ENCODE peak calls at places on chromosomes 6 and 20, in four cellular contexts. I is stimulated activated CD4-positive, alpha-beta T cell treated with anti-CD3 and anti-CD28 coated beads, Interleukin-4, amount 100 ng/mL, for 24 hours; Y is A549; E is GM23248. J is an unnamed sample.

GRCh38 chr6:88538130-88538706 is 372.1 kb upstream of the CNR1 start:
- DNase-seq in E (peak), Y (no peak), I (no peak), J (no peak)

GRCh38 chr6:163806761-163807499 is 392.4 kb downstream of the QKI start:
- DNase-seq in E (peak), Y (no peak), I (no peak), J (peak)

GRCh38 chr20:22836211-22836610 is 198.9 kb upstream of the SSTR4 start:
- DNase-seq in Y (no peak), I (no peak), E (peak), J (no peak)

GRCh38 chr6:15769471-15770088 is 106.8 kb upstream of the DTNBP1 start:
- DNase-seq in I (no peak), Y (no peak), E (peak), J (no peak)

GRCh38 chr6:41568202-41568584 is 22.0 kb downstream of the FOXP4 start:
- DNase-seq in Y (no peak), I (no peak), E (no peak), J (no peak)

GRCh38 chr20:25584905-25585704 is at the start of gene NINL:
- DNase-seq in Y (peak), I (peak), E (peak), J (peak)

GRCh38 chr6:145540741-145541140 is 194.6 kb downstream of the EPM2A start:
- DNase-seq in E (peak), Y (no peak), I (no peak), J (no peak)

GRCh38 chr6:121436966-121437756 is 1.7 kb downstream of the GJA1 start:
- DNase-seq in E (peak), I (peak), Y (peak), J (peak)

GRCh38 chr6:78942451-78942850 is 75.1 kb downstream of the IRAK1BP1 start:
- DNase-seq in Y (no peak), I (no peak), E (peak), J (peak)

GRCh38 chr6:34015576-34015975 is 130.3 kb downstream of the GRM4 start:
- DNase-seq in Y (no peak), I (no peak), E (peak), J (no peak)

GRCh38 chr20:52294106-52294628 is 102.6 kb upstream of the ZFP64 start:
- DNase-seq in E (peak), Y (no peak), I (no peak), J (no peak)

GRCh38 chr6:139129284-139129683 is 5.6 kb upstream of the HECA start:
- DNase-seq in E (no peak), Y (no peak), I (no peak), J (peak)

GRCh38 chr20:58344741-58345140 is 35.2 kb downstream of the RAB22A start:
- DNase-seq in I (no peak), E (peak), Y (no peak), J (peak)

GRCh38 chr20:3871549-3872265 is 17.5 kb upstream of the PANK2 start:
- DNase-seq in Y (peak), E (peak), I (no peak), J (no peak)

GRCh38 chr20:13487202-13487601 is 151.5 kb downstream of the TASP1 start:
- DNase-seq in I (no peak), E (no peak), Y (no peak), J (no peak)

GRCh38 chr6:52759085-52759484 is 4.2 kb downstream of the GSTA2 start:
- DNase-seq in Y (no peak), E (peak), I (no peak), J (no peak)

GRCh38 chr20:35007413-35007812 is 51.7 kb downstream of the MYH7B start:
- DNase-seq in Y (no peak), I (no peak), E (no peak), J (no peak)

GRCh38 chr20:58891686-58892125 is 39.2 kb downstream of the GNAS start:
- DNase-seq in I (peak), Y (peak), E (peak), J (no peak)

GRCh38 chr6:27091661-27092315 is 155.7 kb upstream of the PRSS16 start:
- DNase-seq in E (peak), Y (peak), I (peak), J (peak)

J was measured in AG08395.